ENCODE peak calls at places on chromosome 15, in six cellular contexts. Q, C, Y, D, M and W are unnamed samples.

GRCh38 chr15:56249080-56249479 is 5.4 kb upstream of the RFX7 start:
- DNase-seq in D (peak), C (no peak), Q (no peak), M (no peak), Y (peak), W (peak)

GRCh38 chr15:26032162-26032846 is 169.2 kb upstream of the ATP10A start:
- DNase-seq in D (no peak), Y (no peak), Q (no peak), C (no peak), M (no peak), W (no peak)

GRCh38 chr15:29570931-29571727 is 251.1 kb downstream of the TJP1 start:
- DNase-seq in Y (peak), C (peak), Q (no peak), D (no peak), M (no peak), W (no peak)

GRCh38 chr15:91021516-91022074 is 799 bp downstream of the VPS33B start:
- DNase-seq in C (no peak), D (peak), M (no peak), Y (no peak), Q (no peak), W (no peak)

GRCh38 chr15:89002281-89002761 is 85.9 kb upstream of the ABHD2 start:
- DNase-seq in Q (peak), M (peak), Y (no peak), D (peak), C (peak), W (peak)

GRCh38 chr15:45637552-45638033 is 2.8 kb downstream of the SQOR start:
- DNase-seq in Q (peak), M (no peak), Y (peak), D (peak), C (peak), W (peak)

GRCh38 chr15:65846120-65846519 is 23.2 kb upstream of the RAB11A start:
- DNase-seq in M (no peak), Y (no peak), Q (no peak), C (no peak), D (no peak), W (no peak)

GRCh38 chr15:77186518-77187095 is 115.7 kb upstream of the TSPAN3 start:
- DNase-seq in C (no peak), D (no peak), M (peak), Y (peak), Q (peak), W (peak)

GRCh38 chr15:70569718-70570231 is 193.6 kb downstream of the UACA start:
- DNase-seq in D (peak), Q (no peak), C (peak), Y (no peak), M (no peak), W (no peak)

GRCh38 chr15:79172032-79172481 is 81.5 kb upstream of the RASGRF1 start:
- DNase-seq in Y (no peak), Q (no peak), M (peak), D (peak), C (no peak), W (no peak)

GRCh38 chr15:87287156-87287555 is 969.4 kb downstream of the NTRK3 start:
- DNase-seq in M (no peak), C (no peak), Y (no peak), D (no peak), Q (no peak), W (no peak)

GRCh38 chr15:70038730-70039392 is 58.9 kb downstream of the TLE3 start:
- DNase-seq in D (no peak), C (no peak), Q (no peak), M (no peak), Y (no peak), W (no peak)

GRCh38 chr15:94297543-94297942 is 66.2 kb downstream of the MCTP2 start:
- DNase-seq in Y (no peak), Q (no peak), D (no peak), M (no peak), C (no peak), W (peak)

GRCh38 chr15:82737975-82738374 is 28.3 kb upstream of the AP3B2 start:
- DNase-seq in D (no peak), M (no peak), Q (no peak), Y (no peak), C (no peak), W (peak)

GRCh38 chr15:91279481-91279880 is 179.4 kb downstream of the SV2B start:
- DNase-seq in M (no peak), D (no peak), Y (no peak), C (no peak), Q (no peak), W (no peak)

GRCh38 chr15:79432345-79433311 is 492 bp downstream of the MINAR1 start:
- DNase-seq in Y (no peak), C (no peak), Q (no peak), D (no peak), M (no peak), W (no peak)

GRCh38 chr15:63918901-63919348 is 85.2 kb upstream of the HERC1 start:
- DNase-seq in D (no peak), C (no peak), M (peak), Q (no peak), Y (no peak), W (no peak)

GRCh38 chr15:66878761-66879160 is 176.7 kb downstream of the SMAD6 start:
- DNase-seq in Y (no peak), M (no peak), Q (no peak), C (no peak), D (no peak), W (no peak)

GRCh38 chr15:80942746-80943565 is 46.7 kb downstream of the MESD start:
- DNase-seq in C (no peak), Y (no peak), D (no peak), Q (no peak), M (no peak), W (no peak)

GRCh38 chr15:92878593-92879053 is 21.5 kb upstream of the CHD2 start:
- DNase-seq in C (no peak), Y (no peak), M (peak), Q (no peak), D (no peak), W (no peak)

GRCh38 chr15:80403712-80404056 is 498 bp upstream of the ARNT2 start:
- DNase-seq in M (no peak), Q (no peak), C (peak), Y (no peak), D (no peak), W (no peak)

GRCh38 chr15:31262901-31263671 is 63.5 kb upstream of the KLF13 start:
- DNase-seq in D (no peak), C (no peak), M (no peak), Q (peak), Y (no peak), W (peak)

GRCh38 chr15:93719941-93720351 is 511.4 kb upstream of the MCTP2 start:
- DNase-seq in Y (no peak), M (no peak), C (no peak), Q (no peak), D (no peak), W (no peak)

GRCh38 chr15:89680282-89680873 is 1.2 kb upstream of the PLIN1 start:
- DNase-seq in D (peak), M (no peak), C (no peak), Y (peak), Q (no peak), W (no peak)

GRCh38 chr15:81074773-81075172 is 59.3 kb upstream of the CFAP161 start:
- DNase-seq in Q (no peak), C (no peak), D (no peak), Y (no peak), M (no peak), W (no peak)

GRCh38 chr15:78004222-78004727 is 73.2 kb downstream of the TBC1D2B start:
- DNase-seq in D (no peak), Y (no peak), M (no peak), C (no peak), Q (no peak), W (no peak)

GRCh38 chr15:62483817-62484216 is 318.7 kb upstream of the C2CD4B start:
- DNase-seq in D (no peak), C (no peak), M (no peak), Y (no peak), Q (no peak), W (no peak)

GRCh38 chr15:55741592-55742497 is 1.1 kb downstream of the PRTG start:
- DNase-seq in M (no peak), Q (no peak), D (peak), C (peak), Y (peak), W (no peak)

GRCh38 chr15:45187894-45188830 is at the start of gene SHF:
- DNase-seq in Y (peak), D (peak), C (peak), Q (no peak), M (peak), W (peak)

GRCh38 chr15:47609693-47610092 is 107.6 kb upstream of the SEMA6D start:
- DNase-seq in C (no peak), M (no peak), Q (no peak), D (no peak), Y (no peak), W (no peak)

GRCh38 chr15:70505971-70506887 is 257.1 kb downstream of the UACA start:
- DNase-seq in Q (no peak), D (no peak), M (no peak), C (no peak), Y (no peak), W (no peak)

GRCh38 chr15:99105516-99106341 is 849 bp downstream of the SYNM start:
- DNase-seq in C (peak), D (no peak), Y (peak), Q (no peak), M (no peak), W (peak)

GRCh38 chr15:80010131-80010673 is 39.2 kb upstream of the BCL2A1 start:
- DNase-seq in Q (no peak), M (no peak), D (no peak), C (no peak), Y (no peak), W (no peak)

GRCh38 chr15:45263854-45264253 is 11.8 kb downstream of the SLC28A2 start:
- DNase-seq in D (no peak), Y (no peak), M (no peak), Q (no peak), C (no peak), W (no peak)

GRCh38 chr15:100788080-100788730 is 91.4 kb upstream of the ALDH1A3 start:
- DNase-seq in Y (no peak), C (no peak), Q (no peak), D (no peak), M (no peak), W (no peak)

GRCh38 chr15:100786901-100787566 is 92.6 kb upstream of the ALDH1A3 start:
- DNase-seq in Q (no peak), C (no peak), M (no peak), D (no peak), Y (no peak), W (peak)

GRCh38 chr15:100790786-100791265 is 88.8 kb upstream of the ALDH1A3 start:
- DNase-seq in Y (no peak), C (no peak), D (no peak), M (no peak), Q (no peak), W (no peak)

GRCh38 chr15:100787567-100787941 is 92.1 kb upstream of the ALDH1A3 start:
- DNase-seq in M (no peak), Y (no peak), C (no peak), Q (no peak), D (no peak), W (no peak)

GRCh38 chr15:100788731-100789105 is 90.9 kb upstream of the ALDH1A3 start:
- DNase-seq in Y (no peak), C (no peak), Q (no peak), D (no peak), M (no peak), W (no peak)
- TF ChIP-seq MYC in Y (no peak), C (no peak), Q (no peak), D (no peak), M (no peak), W (no peak)

DNA sequence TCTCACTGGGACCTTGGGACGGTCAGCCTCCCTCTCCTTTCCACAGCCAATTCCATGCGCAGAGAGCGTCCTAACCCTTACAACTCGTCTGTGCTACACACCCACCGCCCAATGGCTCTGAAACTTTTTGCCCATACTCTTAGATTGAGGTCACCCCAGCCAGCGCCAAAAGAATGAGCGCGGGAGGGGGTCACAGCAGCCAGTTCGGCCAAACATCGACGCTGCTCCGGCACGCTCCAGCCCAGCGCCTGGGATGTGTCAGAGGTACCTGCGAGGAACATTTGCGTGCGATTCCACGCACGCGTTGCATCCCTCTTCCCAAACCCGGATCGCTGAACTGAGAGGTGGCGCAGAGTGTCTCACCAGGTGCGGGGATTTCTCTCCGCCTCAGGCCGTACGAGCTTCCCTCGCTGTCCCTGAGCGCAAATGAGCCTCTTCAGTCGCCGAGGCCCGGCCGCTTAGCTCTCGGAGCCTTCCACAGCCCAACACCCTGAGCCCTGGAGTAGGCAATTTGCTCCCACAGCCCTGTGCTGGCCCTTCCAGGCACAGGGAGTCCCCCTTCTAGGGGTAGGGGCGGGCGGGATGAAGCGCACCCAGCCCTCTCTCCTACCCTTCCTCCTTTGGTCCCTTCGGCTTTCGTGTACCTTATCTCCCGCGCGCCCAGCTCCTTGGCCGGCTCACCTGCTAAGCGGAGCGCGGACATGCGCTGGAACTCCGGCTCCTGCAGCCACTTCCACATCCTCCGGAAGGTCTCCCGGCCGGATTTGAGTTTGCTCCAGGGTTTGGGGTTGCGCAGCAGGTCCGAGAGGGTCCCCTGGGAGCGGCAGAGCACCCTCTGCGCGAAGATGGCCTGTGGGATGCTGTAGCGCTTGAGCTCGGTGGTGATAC is 1.8 kb downstream of the ONECUT1 start:
- DNase-seq in Q (no peak), Y (no peak), D (no peak), M (no peak), C (no peak), W (no peak)
- TF ChIP-seq POLR2A in Q (no peak), Y (no peak), D (no peak), M (no peak), C (no peak), W (no peak)

GRCh38 chr15:76107169-76107568 is 47.4 kb downstream of the TMEM266 start:
- DNase-seq in Q (no peak), C (no peak), D (no peak), Y (no peak), M (no peak), W (no peak)
- TF ChIP-seq MAX in Q (no peak), C (no peak), D (no peak), Y (no peak), M (no peak), W (no peak)

GRCh38 chr15:57824186-57824585 is 117.7 kb downstream of the POLR2M start:
- DNase-seq in Y (peak), M (no peak), D (no peak), C (no peak), Q (no peak), W (no peak)

GRCh38 chr15:57821826-57822225 is 115.3 kb downstream of the POLR2M start:
- DNase-seq in Q (no peak), C (no peak), D (no peak), M (no peak), Y (peak), W (no peak)

GRCh38 chr15:57823325-57823860 is 116.9 kb downstream of the POLR2M start:
- DNase-seq in C (no peak), D (no peak), M (no peak), Q (no peak), Y (no peak), W (no peak)

DNA sequence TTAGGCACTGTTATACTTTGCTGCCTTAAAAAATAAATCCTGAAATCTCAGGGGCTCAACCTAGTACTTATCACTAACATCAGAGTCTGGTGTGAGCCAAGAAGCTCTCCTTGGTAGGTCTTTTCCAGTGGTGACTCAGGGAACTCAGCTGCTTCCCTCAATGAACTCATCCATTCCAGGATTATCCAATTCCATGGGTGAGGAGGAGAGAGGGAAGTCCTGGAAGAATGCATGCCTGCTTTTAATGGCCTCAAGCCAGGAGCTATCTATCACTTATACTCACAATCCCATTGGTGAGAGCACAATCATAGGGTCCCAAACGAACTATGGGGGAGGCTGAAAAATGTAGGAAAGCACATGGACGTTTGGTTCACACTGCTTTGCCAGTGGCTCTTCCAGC is 113.6 kb downstream of the POLR2M start:
- DNase-seq in Q (no peak), C (no peak), Y (peak), D (no peak), M (no peak), W (no peak)
- TF ChIP-seq MYC in Q (no peak), C (no peak), Y (no peak), D (no peak), M (no peak), W (no peak)

GRCh38 chr15:85618956-85619491 is 175.7 kb downstream of the KLHL25 start:
- DNase-seq in M (no peak), C (no peak), D (no peak), Q (no peak), Y (peak), W (peak)
- TF ChIP-seq POLR2A in M (no peak), C (no peak), D (no peak), Q (no peak), Y (no peak), W (no peak)

GRCh38 chr15:41610048-41610447 is 50.2 kb upstream of the MGA start:
- DNase-seq in Q (no peak), Y (no peak), D (no peak), C (no peak), M (no peak), W (no peak)
- TF ChIP-seq MAX in Q (no peak), Y (no peak), D (no peak), C (no peak), M (no peak), W (no peak)

GRCh38 chr15:74663303-74664027 is 32.4 kb downstream of the EDC3 start:
- DNase-seq in Q (no peak), D (no peak), M (no peak), Y (no peak), C (no peak), W (no peak)
- TF ChIP-seq MYC in Q (no peak), D (no peak), M (no peak), Y (no peak), C (no peak), W (no peak)

DNA sequence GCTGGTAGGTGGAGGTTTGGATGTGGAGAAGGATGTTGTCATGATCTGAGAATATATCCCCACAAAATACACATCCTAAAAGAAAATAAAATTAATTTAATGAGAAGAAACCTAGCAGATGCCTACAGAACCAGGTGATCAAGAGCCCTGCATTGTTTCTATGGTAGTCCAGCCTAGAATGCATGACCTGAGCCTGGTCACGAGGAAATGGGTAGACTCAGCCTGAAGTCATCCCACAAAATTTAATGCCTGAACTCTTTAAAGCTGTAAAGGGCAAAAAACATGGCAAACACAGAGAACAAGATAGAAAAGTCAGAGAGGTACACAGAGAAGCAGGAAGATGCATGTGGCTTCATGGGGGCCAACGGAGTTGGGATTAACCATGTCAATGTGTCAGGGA is 36.0 kb downstream of the LDHAL6B start:
- DNase-seq in Y (no peak), D (no peak), C (no peak), Q (no peak), M (no peak), W (no peak)
- TF ChIP-seq POLR2A in Y (no peak), D (no peak), C (no peak), Q (no peak), M (no peak), W (no peak)

GRCh38 chr15:39312984-39313383 is 267.9 kb upstream of the THBS1 start:
- DNase-seq in Q (no peak), D (peak), M (no peak), Y (no peak), C (no peak), W (peak)
- TF ChIP-seq MAX in Q (no peak), D (no peak), M (no peak), Y (no peak), C (no peak), W (no peak)